ENCODE peak calls at places on chromosomes 1 and 21, in four cellular contexts. O is endothelial cell, B is GM13977, R is MM.1S. L is an unnamed sample.

GRCh38 chr1:85692730-85693314 is 15.4 kb downstream of the ZNHIT6 start:
- DNase-seq in O (no peak), B (peak), R (no peak), L (no peak)

GRCh38 chr1:176073524-176074157 is 133.4 kb downstream of the COP1 start:
- DNase-seq in O (peak), B (no peak), R (peak), L (peak)

GRCh38 chr21:31888936-31889371 is 16.1 kb downstream of the HUNK start:
- DNase-seq in O (peak), B (no peak), R (no peak), L (no peak)

GRCh38 chr1:21585037-21585436 is 75.8 kb downstream of the ALPL start:
- DNase-seq in O (no peak), B (no peak), R (no peak), L (no peak)

GRCh38 chr1:244778356-244778755 is 57.1 kb upstream of the COX20 start:
- DNase-seq in O (no peak), B (no peak), R (no peak), L (no peak)

GRCh38 chr1:221454096-221454495 is 287.8 kb downstream of the DUSP10 start:
- DNase-seq in O (no peak), B (no peak), R (no peak), L (no peak)

GRCh38 chr1:115139381-115139780 is 50.1 kb upstream of the TSPAN2 start:
- DNase-seq in O (no peak), B (no peak), R (no peak), L (no peak)

GRCh38 chr1:17719874-17720273 is 35.3 kb upstream of the ACTL8 start:
- DNase-seq in O (no peak), B (no peak), R (no peak), L (no peak)

GRCh38 chr1:24341260-24341659 is 22.1 kb downstream of the GRHL3 start:
- DNase-seq in O (no peak), B (no peak), R (no peak), L (no peak)

GRCh38 chr1:115218696-115219095 is 119.4 kb downstream of the NGF start:
- DNase-seq in O (no peak), B (no peak), R (no peak), L (no peak)

GRCh38 chr1:161502641-161503393 is 2.4 kb upstream of the FCGR2A start:
- DNase-seq in O (no peak), B (no peak), R (no peak), L (no peak)

GRCh38 chr21:46598563-46599250 is 6.2 kb downstream of the S100B start:
- DNase-seq in O (no peak), B (peak), R (no peak), L (peak)

GRCh38 chr1:184881941-184882648 is 92.2 kb downstream of the NIBAN1 start:
- DNase-seq in O (no peak), B (peak), R (no peak), L (no peak)

GRCh38 chr1:116336250-116336649 is 36.8 kb upstream of the ATP1A1 start:
- DNase-seq in O (no peak), B (no peak), R (no peak), L (no peak)

GRCh38 chr1:66374561-66375111 is 159.3 kb upstream of the SGIP1 start:
- DNase-seq in O (no peak), B (peak), R (peak), L (peak)

GRCh38 chr21:42557420-42557819 is 43.8 kb downstream of the SLC37A1 start:
- DNase-seq in O (no peak), B (no peak), R (no peak), L (no peak)

GRCh38 chr1:13573586-13573985 is 10.0 kb upstream of the PDPN start:
- DNase-seq in O (no peak), B (no peak), R (no peak), L (no peak)

GRCh38 chr1:13570924-13571323 is 12.7 kb upstream of the PDPN start:
- DNase-seq in O (no peak), B (no peak), R (no peak), L (no peak)
- TF ChIP-seq CTCF in O (peak), B (peak), R (peak), L (peak)

GRCh38 chr1:38403667-38404066 is 357.1 kb upstream of the POU3F1 start:
- DNase-seq in O (no peak), B (no peak), R (no peak), L (no peak)
- TF ChIP-seq CTCF in O (no peak), B (peak), R (peak), L (peak)

GRCh38 chr1:112954945-112955677 is 885 bp downstream of the SLC16A1 start:
- DNase-seq in O (peak), B (peak), R (peak), L (peak)
- TF ChIP-seq CTCF in O (no peak), B (no peak), R (no peak), L (no peak)

DNA sequence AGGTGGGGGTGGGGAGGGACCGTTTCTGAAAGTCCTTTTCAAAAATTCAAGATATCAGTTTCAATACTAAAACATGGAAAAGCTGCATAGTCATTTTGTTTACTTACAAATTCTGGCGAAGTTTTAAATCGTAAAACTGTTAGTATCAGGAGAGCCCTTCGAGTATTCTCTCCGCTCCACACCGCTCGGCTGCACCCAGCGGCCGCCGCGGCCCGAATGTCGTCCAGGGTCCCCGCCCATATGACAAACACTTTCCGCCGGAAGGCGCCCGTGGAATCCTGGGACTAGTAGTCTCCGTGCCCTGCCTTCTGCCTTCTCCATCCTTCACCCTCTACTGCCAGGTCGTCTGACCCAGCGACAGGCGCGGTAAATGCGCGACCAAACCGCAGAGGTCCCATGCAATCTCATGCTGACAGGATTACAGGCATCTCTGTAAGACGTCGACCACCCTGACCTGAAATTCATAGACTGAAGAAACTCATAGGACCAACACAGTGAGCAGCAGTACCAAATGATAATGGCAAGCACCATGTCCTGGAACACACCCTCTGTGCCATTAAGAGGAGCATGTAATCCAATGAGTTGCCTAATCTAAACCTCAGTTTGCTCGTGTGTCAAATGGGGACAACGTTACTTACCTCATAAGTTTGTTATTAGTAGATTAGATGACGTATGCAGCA is at the start of gene TOR1AIP2:
- DNase-seq in O (peak), B (peak), R (peak), L (peak)
- TF ChIP-seq CTCF in O (no peak), B (no peak), R (no peak), L (no peak)

L was measured in GM10248.